ENCODE peak calls at places on chromosomes 2 and 18, in ten cellular contexts. G is sigmoid colon; Z is epithelial cell of esophagus; Q is heart right ventricle; U is PC-9; W is neural progenitor cell; F is CD8-positive, alpha-beta T cell; I is osteocyte; N is K562; K is astrocyte. H is an unnamed sample.

GRCh38 chr2:7748717-7749415 is 831.7 kb downstream of the RNF144A start:
- DNase-seq in Q (no peak), I (no peak), F (no peak), W (no peak), Z (peak), N (no peak), G (no peak), U (no peak), K (peak), H (no peak)

GRCh38 chr2:239059854-239060253 is 212.0 kb downstream of the TWIST2 start:
- DNase-seq in G (no peak), Z (no peak), F (no peak), K (no peak), N (no peak), W (no peak), Q (no peak), U (no peak), I (no peak), H (no peak)

GRCh38 chr2:98065804-98066203 is 21.2 kb upstream of the VWA3B start:
- DNase-seq in F (no peak), K (no peak), Z (no peak), N (no peak), U (no peak), W (no peak), Q (no peak), I (no peak), G (no peak), H (no peak)

GRCh38 chr2:197416268-197416667 is 18.6 kb downstream of the SF3B1 start:
- DNase-seq in W (no peak), Z (no peak), F (no peak), I (no peak), U (no peak), K (no peak), Q (no peak), N (no peak), G (no peak), H (no peak)

GRCh38 chr2:162574615-162575452 is 230.9 kb downstream of the GCA start:
- DNase-seq in F (no peak), K (no peak), G (no peak), U (no peak), Z (no peak), W (no peak), I (no peak), N (no peak), Q (no peak), H (no peak)

GRCh38 chr18:59744271-59744721 is 47.1 kb upstream of the CCBE1 start:
- DNase-seq in W (no peak), N (no peak), Z (peak), F (no peak), Q (no peak), K (peak), U (peak), I (no peak), G (no peak), H (no peak)

GRCh38 chr18:7754725-7755181 is 187.6 kb downstream of the PTPRM start:
- DNase-seq in N (no peak), U (no peak), G (no peak), W (peak), K (no peak), Q (peak), F (no peak), Z (no peak), I (no peak), H (no peak)

GRCh38 chr2:105405291-105405690 is 6.4 kb upstream of the FHL2 start:
- DNase-seq in W (no peak), F (no peak), G (no peak), K (peak), I (no peak), Q (no peak), Z (no peak), U (peak), N (no peak), H (no peak)

GRCh38 chr18:72871091-72871490 is 3.3 kb upstream of the NETO1 start:
- DNase-seq in I (no peak), Z (peak), N (no peak), K (peak), Q (no peak), W (no peak), F (no peak), G (no peak), U (peak), H (no peak)

GRCh38 chr2:88250402-88250801 is 80.3 kb downstream of the THNSL2 start:
- DNase-seq in N (peak), I (peak), Z (peak), Q (no peak), W (no peak), G (no peak), K (no peak), U (no peak), F (no peak), H (no peak)

GRCh38 chr18:4454548-4455112 is 477 bp downstream of the DLGAP1 start:
- DNase-seq in F (no peak), W (no peak), K (no peak), N (no peak), I (no peak), U (no peak), Q (no peak), Z (no peak), G (no peak), H (peak)

GRCh38 chr2:240624950-240625621 is at the start of gene GPR35:
- DNase-seq in N (peak), Q (no peak), I (no peak), Z (no peak), U (no peak), W (no peak), G (peak), K (peak), F (peak), H (peak)

GRCh38 chr2:109355192-109355843 is 226.3 kb downstream of the SH3RF3 start:
- DNase-seq in G (no peak), I (peak), N (no peak), F (no peak), Z (no peak), Q (no peak), K (no peak), U (no peak), W (no peak), H (no peak)

GRCh38 chr2:83517727-83518368 is 941.2 kb downstream of the SUCLG1 start:
- DNase-seq in N (no peak), U (no peak), K (no peak), Q (no peak), F (no peak), G (no peak), W (no peak), Z (no peak), I (no peak), H (no peak)

GRCh38 chr2:106948550-106948949 is 62.6 kb upstream of the ST6GAL2 start:
- DNase-seq in N (no peak), Z (no peak), F (no peak), G (no peak), W (no peak), K (peak), Q (no peak), I (no peak), U (no peak), H (no peak)

GRCh38 chr2:109507217-109507616 is 106.5 kb downstream of the SEPTIN10 start:
- DNase-seq in I (no peak), U (no peak), K (no peak), G (no peak), N (no peak), W (no peak), Q (no peak), F (no peak), Z (no peak), H (no peak)

GRCh38 chr18:49226935-49227334 is 233.5 kb downstream of the DYM start:
- DNase-seq in N (no peak), U (no peak), K (no peak), Q (no peak), F (no peak), W (no peak), G (no peak), I (no peak), Z (no peak), H (no peak)

GRCh38 chr18:56065101-56065500 is 477.1 kb upstream of the TCF4 start:
- DNase-seq in N (no peak), K (no peak), Q (no peak), F (no peak), U (no peak), W (no peak), I (no peak), Z (no peak), G (no peak), H (no peak)

GRCh38 chr2:73081181-73081671 is 9.7 kb upstream of the SFXN5 start:
- DNase-seq in N (peak), Z (no peak), W (peak), F (no peak), K (no peak), I (no peak), G (no peak), U (no peak), Q (no peak), H (no peak)

GRCh38 chr18:61910101-61910500 is 17.3 kb upstream of the RNF152 start:
- DNase-seq in F (no peak), G (no peak), W (no peak), Q (no peak), K (no peak), N (no peak), Z (no peak), I (no peak), U (no peak), H (no peak)

GRCh38 chr2:98908909-98909308 is 27.1 kb downstream of the CRACDL start:
- DNase-seq in N (no peak), I (peak), Q (no peak), F (no peak), U (no peak), K (peak), W (no peak), G (no peak), Z (peak), H (no peak)

GRCh38 chr2:96142217-96143113 is 2.8 kb downstream of the DUSP2 start:
- DNase-seq in Q (peak), Z (no peak), K (no peak), I (no peak), G (peak), U (no peak), W (no peak), N (peak), F (peak), H (peak)

GRCh38 chr2:32864337-32864736 is 82.4 kb upstream of the LTBP1 start:
- DNase-seq in F (no peak), Z (no peak), N (no peak), K (peak), U (no peak), W (no peak), Q (no peak), G (no peak), I (no peak), H (no peak)

GRCh38 chr2:174835797-174836255 is 71.6 kb upstream of the CHRNA1 start:
- DNase-seq in W (peak), Z (peak), N (no peak), F (no peak), K (peak), Q (no peak), U (no peak), G (no peak), I (no peak), H (peak)

GRCh38 chr2:78061301-78061700 is 539.1 kb upstream of the LRRTM4 start:
- DNase-seq in F (no peak), Q (no peak), G (no peak), Z (no peak), I (no peak), N (no peak), K (no peak), W (peak), U (no peak), H (no peak)

GRCh38 chr2:26033270-26033768 is 565 bp upstream of the RAB10 start:
- DNase-seq in N (no peak), F (no peak), Q (peak), U (peak), Z (peak), G (no peak), W (peak), I (peak), K (peak), H (peak)

GRCh38 chr2:201233192-201234166 is 26.9 kb upstream of the CASP8 start:
- DNase-seq in Z (peak), I (no peak), N (peak), G (peak), K (peak), F (peak), U (peak), Q (peak), W (no peak), H (peak)

GRCh38 chr18:6414723-6415362 is at the start of gene L3MBTL4:
- DNase-seq in N (no peak), F (no peak), U (no peak), W (peak), G (peak), I (no peak), Z (no peak), K (no peak), Q (peak), H (peak)

GRCh38 chr2:229930656-229931055 is 8.4 kb downstream of the FBXO36 start:
- DNase-seq in K (no peak), G (no peak), U (peak), Z (peak), Q (no peak), W (no peak), I (peak), F (no peak), N (no peak), H (no peak)

GRCh38 chr2:99865818-99866676 is 276.3 kb downstream of the AFF3 start:
- DNase-seq in F (no peak), N (no peak), K (peak), Z (no peak), I (no peak), G (no peak), U (no peak), W (no peak), Q (no peak), H (no peak)

GRCh38 chr2:35410431-35411061 is 945.0 kb upstream of the CRIM1 start:
- DNase-seq in W (peak), I (peak), Q (peak), F (peak), N (peak), U (no peak), Z (peak), K (peak), G (no peak), H (peak)

GRCh38 chr18:63982361-63982760 is 12.5 kb downstream of the SERPINB8 start:
- DNase-seq in K (no peak), N (no peak), G (no peak), U (no peak), Z (no peak), I (no peak), F (no peak), Q (no peak), W (no peak), H (no peak)

GRCh38 chr18:48033770-48034650 is 103.6 kb upstream of the SMAD2 start:
- DNase-seq in Q (no peak), I (no peak), W (no peak), N (no peak), U (no peak), K (no peak), G (peak), F (no peak), Z (no peak), H (no peak)

GRCh38 chr2:10951558-10952414 is 40.1 kb downstream of the KCNF1 start:
- DNase-seq in F (no peak), I (no peak), W (no peak), G (no peak), N (no peak), Z (no peak), Q (no peak), U (no peak), K (no peak), H (no peak)

GRCh38 chr2:239831272-239831731 is 193.8 kb downstream of the NDUFA10 start:
- DNase-seq in F (no peak), U (no peak), G (peak), Q (no peak), I (peak), N (no peak), W (peak), K (no peak), Z (no peak), H (no peak)

GRCh38 chr2:15557947-15558346 is 3.2 kb downstream of the NBAS start:
- DNase-seq in G (no peak), I (no peak), K (no peak), W (no peak), F (no peak), U (no peak), Z (peak), Q (no peak), N (no peak), H (no peak)

GRCh38 chr2:71938659-71939587 is 208.7 kb downstream of the CYP26B1 start:
- DNase-seq in I (peak), F (peak), K (no peak), Q (no peak), U (no peak), W (no peak), Z (no peak), G (no peak), N (no peak), H (peak)

GRCh38 chr2:50515638-50516037 is 516.3 kb downstream of the NRXN1 start:
- DNase-seq in N (no peak), G (no peak), Z (peak), K (no peak), F (no peak), I (no peak), W (no peak), Q (no peak), U (no peak), H (no peak)

GRCh38 chr2:50514881-50515280 is 517.1 kb downstream of the NRXN1 start:
- DNase-seq in I (no peak), Q (no peak), Z (peak), W (peak), F (no peak), G (no peak), N (no peak), U (no peak), K (no peak), H (no peak)

GRCh38 chr2:50509852-50510251 is 522.1 kb downstream of the NRXN1 start:
- DNase-seq in Q (no peak), U (no peak), K (no peak), Z (no peak), I (no peak), N (no peak), W (no peak), G (no peak), F (no peak), H (no peak)

GRCh38 chr2:50512397-50512796 is 519.5 kb downstream of the NRXN1 start:
- DNase-seq in I (no peak), W (peak), G (no peak), N (no peak), K (no peak), Z (no peak), F (no peak), U (no peak), Q (no peak), H (no peak)

DNA sequence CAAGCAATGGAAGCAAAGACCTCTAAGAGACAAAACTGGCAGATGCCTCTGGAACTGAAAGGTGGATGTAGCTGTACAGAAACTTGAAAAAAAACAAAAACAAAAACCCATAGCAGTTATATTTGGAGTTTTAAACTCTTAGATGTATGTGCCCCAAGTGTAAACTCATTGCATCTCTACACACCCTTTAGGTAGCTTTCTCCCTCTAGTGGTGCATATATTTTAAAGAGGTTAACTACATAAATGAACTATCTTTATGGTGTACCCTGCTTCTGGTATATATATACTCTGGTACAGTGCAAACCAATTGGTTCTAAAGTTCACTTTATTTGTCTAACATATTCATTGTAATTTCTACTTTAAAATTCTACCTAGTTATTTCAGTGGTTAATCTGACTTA is 518.2 kb downstream of the NRXN1 start:
- DNase-seq in G (no peak), N (no peak), K (no peak), Q (no peak), F (no peak), Z (no peak), I (no peak), W (no peak), U (no peak), H (no peak)
- TF ChIP-seq CTCF in G (no peak), N (no peak), K (no peak), Q (no peak), F (no peak), Z (peak), I (no peak), W (peak), U (no peak), H (no peak)

GRCh38 chr18:80188643-80189010 is 58.7 kb downstream of the PARD6G start:
- DNase-seq in N (no peak), F (no peak), U (no peak), Q (no peak), W (no peak), K (no peak), G (no peak), Z (no peak), I (no peak), H (no peak)

GRCh38 chr18:80191264-80191663 is 56.0 kb downstream of the PARD6G start:
- DNase-seq in G (no peak), K (no peak), N (no peak), F (no peak), Z (no peak), Q (no peak), U (no peak), I (peak), W (no peak), H (no peak)

GRCh38 chr18:80189197-80189865 is 58.0 kb downstream of the PARD6G start:
- DNase-seq in W (no peak), N (no peak), Z (no peak), Q (no peak), F (no peak), K (no peak), I (no peak), G (no peak), U (no peak), H (no peak)

GRCh38 chr18:80191907-80192652 is 55.2 kb downstream of the PARD6G start:
- DNase-seq in W (no peak), I (peak), Z (no peak), N (no peak), Q (no peak), G (no peak), U (no peak), F (no peak), K (no peak), H (peak)

GRCh38 chr18:80190311-80190710 is 57.0 kb downstream of the PARD6G start:
- DNase-seq in Q (no peak), I (peak), U (no peak), N (no peak), F (no peak), K (no peak), Z (no peak), G (no peak), W (no peak), H (no peak)
- TF ChIP-seq CTCF in Q (no peak), I (no peak), U (no peak), N (no peak), F (no peak), K (no peak), Z (no peak), G (no peak), W (no peak), H (no peak)

DNA sequence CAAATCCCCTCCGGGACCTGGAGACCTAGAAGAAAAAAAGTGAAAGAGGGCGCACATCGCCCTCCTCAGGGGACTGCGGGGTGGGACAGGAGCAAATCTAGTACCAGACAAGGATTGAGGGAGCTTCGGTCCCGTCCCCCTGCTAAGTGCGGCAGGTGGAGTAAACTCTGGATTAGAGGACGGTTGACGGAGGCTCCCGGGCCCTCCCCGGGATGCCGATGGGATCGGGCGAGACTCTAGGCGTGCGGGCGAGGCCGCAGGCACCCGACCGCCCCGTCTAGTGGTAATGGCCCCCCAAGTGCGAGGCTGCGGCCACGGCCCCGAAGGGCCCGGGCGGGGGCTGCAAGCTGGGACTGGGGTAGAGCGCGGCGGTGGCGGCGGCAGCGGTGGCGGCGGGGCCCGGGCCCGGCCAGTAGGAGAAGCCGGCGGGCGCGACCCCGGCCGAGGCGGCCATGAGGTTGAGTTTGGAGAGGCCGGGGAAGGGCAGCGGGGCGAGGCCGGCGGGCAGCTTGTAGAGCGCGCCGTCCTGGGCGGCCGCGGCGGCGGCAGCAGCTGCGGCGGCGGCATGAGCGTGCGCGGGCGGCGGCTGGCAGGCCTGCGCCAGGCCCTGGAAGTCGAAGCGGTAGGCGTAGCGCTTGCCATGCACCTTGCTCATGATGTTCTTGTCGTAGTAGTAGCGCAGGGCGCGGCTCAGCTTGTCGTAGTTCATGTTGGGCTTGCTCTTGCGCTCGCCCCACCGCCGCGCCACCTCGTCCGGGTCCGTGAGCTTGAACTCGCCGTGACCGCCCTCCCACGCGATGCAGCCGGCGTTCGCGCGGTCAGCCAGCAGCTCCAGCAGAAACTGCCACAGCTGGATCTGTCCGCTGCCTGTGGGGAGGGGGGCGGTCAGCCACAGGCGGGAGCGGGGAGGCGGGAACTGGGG is 3.3 kb downstream of the FEV start:
- DNase-seq in U (no peak), K (peak), I (peak), G (peak), Z (peak), W (peak), N (no peak), F (no peak), Q (no peak), H (no peak)
- TF ChIP-seq CTCF in U (peak), K (no peak), I (no peak), G (no peak), Z (no peak), W (peak), N (no peak), F (no peak), Q (no peak), H (no peak)

GRCh38 chr18:12991839-12992216 is 666 bp downstream of the CEP192 start:
- DNase-seq in Z (peak), F (no peak), G (no peak), W (no peak), K (peak), Q (no peak), U (peak), I (no peak), N (no peak), H (no peak)

GRCh38 chr18:12990128-12990485 is 1.1 kb upstream of the CEP192 start:
- DNase-seq in W (no peak), N (no peak), F (peak), Z (no peak), G (no peak), U (no peak), K (peak), I (no peak), Q (no peak), H (no peak)

GRCh38 chr18:12989397-12990127 is 1.6 kb upstream of the CEP192 start:
- DNase-seq in G (no peak), K (no peak), W (no peak), I (no peak), F (no peak), U (no peak), Q (no peak), N (no peak), Z (no peak), H (no peak)

GRCh38 chr18:12990662-12990976 is 543 bp upstream of the CEP192 start:
- DNase-seq in W (peak), Q (no peak), K (no peak), N (no peak), G (no peak), U (peak), I (no peak), Z (peak), F (no peak), H (no peak)

GRCh38 chr18:12990977-12991838 is at the start of gene CEP192:
- DNase-seq in F (peak), I (peak), N (peak), K (peak), W (peak), Q (peak), Z (peak), U (peak), G (peak), H (peak)
- TF ChIP-seq CTCF in F (no peak), I (peak), N (no peak), K (no peak), W (peak), Q (no peak), Z (no peak), U (no peak), G (no peak), H (no peak)

H was measured in GM10248.